ENCODE peak calls at places on chromosome X, in seven cellular contexts. T, P, V, I, J, A and M are unnamed samples.

GRCh38 chrX:53287493-53288138 is 6.2 kb upstream of the IQSEC2 start:
- DNase-seq in T (peak; percentile 71), J (peak; percentile 35), V (peak; percentile 50), P (peak; percentile 92), A (peak; percentile 38), I (no peak), M (peak; percentile 76)

GRCh38 chrX:8919801-8920200 is 114.1 kb downstream of the FAM9B start:
- DNase-seq in I (no peak), V (no peak), T (no peak), P (no peak), J (no peak), A (no peak), M (no peak)

GRCh38 chrX:73562458-73562857 is 539 bp upstream of the CHIC1 start:
- DNase-seq in V (peak; percentile 16), J (peak; percentile 3), I (no peak), P (no peak), T (no peak), A (no peak), M (no peak)

GRCh38 chrX:19017271-19017670 is 33.4 kb upstream of the PHKA2 start:
- DNase-seq in T (peak; percentile 30), P (peak; percentile 8), V (peak; percentile 18), A (no peak), I (no peak), J (peak; percentile 70), M (no peak)

GRCh38 chrX:103730147-103730546 is 19.4 kb downstream of the TMEM31 start:
- DNase-seq in J (no peak), P (no peak), I (no peak), V (peak; percentile 43), T (no peak), A (no peak), M (no peak)

GRCh38 chrX:130165181-130165702 is 399 bp downstream of the AIFM1 start:
- DNase-seq in T (no peak), V (no peak), I (no peak), P (peak; percentile 21), A (peak; percentile 30), J (peak; percentile 56), M (peak; percentile 39)

GRCh38 chrX:39759526-39760224 is 338.1 kb downstream of the BCOR start:
- DNase-seq in V (peak; percentile 67), I (no peak), T (peak; percentile 63), P (peak; percentile 47), A (peak; percentile 74), J (no peak), M (no peak)

GRCh38 chrX:40140706-40141499 is 43.1 kb upstream of the BCOR start:
- DNase-seq in A (peak; percentile 41), P (no peak), J (no peak), V (peak; percentile 69), T (peak; percentile 50), I (no peak), M (peak; percentile 8)